ENCODE peak calls at places on chromosome 6, in ten cellular contexts. A, O, M, U, G, P, H, R, T and D are unnamed samples.

GRCh38 chr6:77440206-77440976 is 22.9 kb downstream of the HTR1B start:
- DNase-seq in A (no peak), O (no peak), M (no peak), U (no peak), G (no peak), P (no peak), H (no peak), R (no peak), T (no peak), D (no peak)

GRCh38 chr6:144896296-144896695 is 611.2 kb downstream of the UTRN start:
- DNase-seq in A (no peak), O (no peak), M (no peak), U (no peak), G (no peak), P (no peak), H (no peak), R (no peak), T (no peak), D (no peak)

GRCh38 chr6:15335916-15336315 is 90.0 kb downstream of the JARID2 start:
- DNase-seq in A (no peak), O (no peak), M (no peak), U (no peak), G (no peak), P (no peak), H (no peak), R (no peak), T (no peak), D (no peak)

GRCh38 chr6:99590728-99591672 is 15.6 kb upstream of the PRDM13 start:
- DNase-seq in A (no peak), O (no peak), M (no peak), U (peak), G (no peak), P (no peak), H (no peak), R (no peak), T (no peak), D (peak)

GRCh38 chr6:145699462-145699861 is 35.9 kb downstream of the EPM2A start:
- DNase-seq in A (no peak), O (peak), M (no peak), U (no peak), G (no peak), P (no peak), H (no peak), R (no peak), T (no peak), D (no peak)

GRCh38 chr6:5215181-5215580 is 45.6 kb downstream of the LYRM4 start:
- DNase-seq in A (no peak), O (peak), M (no peak), U (no peak), G (no peak), P (no peak), H (no peak), R (no peak), T (no peak), D (no peak)

GRCh38 chr6:125009578-125009977 is 47.3 kb downstream of the RNF217 start:
- DNase-seq in A (no peak), O (peak), M (no peak), U (no peak), G (no peak), P (no peak), H (no peak), R (no peak), T (no peak), D (no peak)

GRCh38 chr6:21885101-21885500 is 291.6 kb downstream of the SOX4 start:
- DNase-seq in A (no peak), O (no peak), M (no peak), U (no peak), G (no peak), P (no peak), H (no peak), R (no peak), T (no peak), D (no peak)

GRCh38 chr6:69631552-69632346 is 165.1 kb downstream of the LMBRD1 start:
- DNase-seq in A (no peak), O (peak), M (no peak), U (no peak), G (no peak), P (no peak), H (no peak), R (no peak), T (no peak), D (no peak)

GRCh38 chr6:14108571-14109410 is 8.8 kb upstream of the CD83 start:
- DNase-seq in A (no peak), O (peak), M (no peak), U (no peak), G (no peak), P (no peak), H (no peak), R (peak), T (peak), D (peak)

GRCh38 chr6:155959898-155960297 is 504.3 kb upstream of the NOX3 start:
- DNase-seq in A (no peak), O (no peak), M (no peak), U (no peak), G (no peak), P (no peak), H (no peak), R (no peak), T (no peak), D (peak)

GRCh38 chr6:9646346-9647042 is 768.4 kb downstream of the TFAP2A start:
- DNase-seq in A (no peak), O (peak), M (no peak), U (no peak), G (no peak), P (no peak), H (no peak), R (peak), T (no peak), D (no peak)

GRCh38 chr6:88952065-88952704 is 11.2 kb downstream of the RNGTT start:
- DNase-seq in A (no peak), O (peak), M (no peak), U (no peak), G (no peak), P (no peak), H (no peak), R (no peak), T (no peak), D (no peak)

GRCh38 chr6:88985901-88986300 is 22.5 kb upstream of the RNGTT start:
- DNase-seq in A (no peak), O (no peak), M (no peak), U (no peak), G (no peak), P (no peak), H (no peak), R (no peak), T (no peak), D (no peak)

GRCh38 chr6:139243531-139243930 is 48.3 kb downstream of the TXLNB start:
- DNase-seq in A (no peak), O (peak), M (no peak), U (no peak), G (no peak), P (no peak), H (no peak), R (no peak), T (no peak), D (no peak)

GRCh38 chr6:74137910-74138309 is 441.9 kb downstream of the CD109 start:
- DNase-seq in A (no peak), O (peak), M (no peak), U (no peak), G (peak), P (no peak), H (no peak), R (no peak), T (no peak), D (no peak)

GRCh38 chr6:33668914-33669313 is 42.6 kb downstream of the UQCC2 start:
- DNase-seq in A (no peak), O (no peak), M (no peak), U (no peak), G (no peak), P (no peak), H (no peak), R (peak), T (peak), D (peak)

GRCh38 chr6:57013501-57013900 is 33.0 kb upstream of the KIAA1586 start:
- DNase-seq in A (no peak), O (peak), M (peak), U (no peak), G (no peak), P (no peak), H (no peak), R (no peak), T (no peak), D (no peak)

GRCh38 chr6:40997256-40997957 is 41.6 kb downstream of the UNC5CL start:
- DNase-seq in A (no peak), O (peak), M (peak), U (no peak), G (peak), P (no peak), H (peak), R (no peak), T (no peak), D (no peak)

GRCh38 chr6:130482645-130483390 is 117.0 kb downstream of the TMEM200A start:
- DNase-seq in A (no peak), O (peak), M (peak), U (no peak), G (no peak), P (no peak), H (no peak), R (no peak), T (no peak), D (no peak)

GRCh38 chr6:13725570-13725969 is 13.9 kb upstream of the RANBP9 start:
- DNase-seq in A (no peak), O (peak), M (no peak), U (no peak), G (no peak), P (peak), H (no peak), R (no peak), T (no peak), D (no peak)

GRCh38 chr6:119890470-119890869 is 540.9 kb upstream of the MAN1A1 start:
- DNase-seq in A (no peak), O (no peak), M (no peak), U (no peak), G (no peak), P (no peak), H (no peak), R (no peak), T (no peak), D (no peak)

GRCh38 chr6:157849288-157850017 is 26.4 kb downstream of the SNX9 start:
- DNase-seq in A (no peak), O (no peak), M (no peak), U (no peak), G (no peak), P (no peak), H (no peak), R (no peak), T (no peak), D (no peak)

GRCh38 chr6:75084872-75085381 is 120.9 kb downstream of the COL12A1 start:
- DNase-seq in A (peak), O (no peak), M (no peak), U (peak), G (no peak), P (peak), H (no peak), R (peak), T (no peak), D (no peak)

GRCh38 chr6:138590796-138591709 is 91.8 kb upstream of the NHSL1 start:
- DNase-seq in A (peak), O (peak), M (peak), U (peak), G (peak), P (peak), H (peak), R (peak), T (peak), D (no peak)

GRCh38 chr6:54335871-54336270 is 27.6 kb downstream of the TINAG start:
- DNase-seq in A (no peak), O (peak), M (peak), U (no peak), G (peak), P (no peak), H (no peak), R (no peak), T (no peak), D (no peak)

GRCh38 chr6:118187568-118188164 is 280.6 kb downstream of the SLC35F1 start:
- DNase-seq in A (no peak), O (peak), M (no peak), U (no peak), G (no peak), P (no peak), H (no peak), R (no peak), T (no peak), D (no peak)

GRCh38 chr6:138509371-138509770 is 10.1 kb upstream of the NHSL1 start:
- DNase-seq in A (no peak), O (peak), M (no peak), U (peak), G (no peak), P (no peak), H (peak), R (peak), T (no peak), D (no peak)

GRCh38 chr6:167702241-167702827 is 124.4 kb upstream of the AFDN start:
- DNase-seq in A (no peak), O (no peak), M (no peak), U (no peak), G (no peak), P (no peak), H (no peak), R (no peak), T (no peak), D (peak)

GRCh38 chr6:32148722-32149576 is 2.8 kb downstream of the PRRT1 start:
- DNase-seq in A (no peak), O (peak), M (no peak), U (no peak), G (no peak), P (no peak), H (peak), R (peak), T (peak), D (peak)

GRCh38 chr6:35874721-35875120 is 46.2 kb downstream of the SRPK1 start:
- DNase-seq in A (no peak), O (no peak), M (no peak), U (no peak), G (no peak), P (no peak), H (no peak), R (no peak), T (no peak), D (no peak)

GRCh38 chr6:132054525-132054924 is 103.4 kb upstream of the CCN2 start:
- DNase-seq in A (no peak), O (peak), M (no peak), U (no peak), G (no peak), P (no peak), H (no peak), R (no peak), T (no peak), D (no peak)

GRCh38 chr6:10695086-10695657 is 400 bp downstream of the PAK1IP1 start:
- DNase-seq in A (no peak), O (no peak), M (no peak), U (no peak), G (peak), P (no peak), H (no peak), R (no peak), T (no peak), D (no peak)

GRCh38 chr6:35146453-35146852 is 5.3 kb upstream of the TCP11 start:
- DNase-seq in A (peak), O (peak), M (no peak), U (peak), G (no peak), P (no peak), H (peak), R (peak), T (no peak), D (peak)

GRCh38 chr6:79377047-79377446 is 142.6 kb upstream of the HMGN3 start:
- DNase-seq in A (no peak), O (peak), M (no peak), U (no peak), G (no peak), P (no peak), H (no peak), R (no peak), T (no peak), D (no peak)